ENCODE peak calls at places on chromosome 6, in four cellular contexts. L, K, S and G are unnamed samples.

GRCh38 chr6:120077489-120077888 is 727.9 kb upstream of the MAN1A1 start:
- DNase-seq in L (no peak), K (peak; percentile 29), S (peak; percentile 13), G (peak; percentile 14)

GRCh38 chr6:39836621-39837020 is 44.4 kb downstream of the DAAM2 start:
- DNase-seq in L (no peak), S (no peak), K (no peak), G (no peak)

GRCh38 chr6:143727035-143727434 is 49.3 kb downstream of the PHACTR2 start:
- DNase-seq in L (no peak), S (no peak), K (no peak), G (no peak)

GRCh38 chr6:134853111-134854055 is 96.5 kb downstream of the ALDH8A1 start:
- DNase-seq in L (no peak), S (no peak), K (no peak), G (no peak)

GRCh38 chr6:19880066-19880465 is 42.9 kb downstream of the ID4 start:
- DNase-seq in S (no peak), L (no peak), K (no peak), G (peak; percentile 50)

GRCh38 chr6:129140571-129140970 is 257.6 kb downstream of the LAMA2 start:
- DNase-seq in L (no peak), S (no peak), K (no peak), G (no peak)

GRCh38 chr6:53326372-53327016 is 22.3 kb downstream of the ELOVL5 start:
- DNase-seq in S (no peak), L (no peak), K (no peak), G (peak; percentile 30)

GRCh38 chr6:70415247-70415646 is 1.9 kb downstream of the FAM135A start:
- DNase-seq in L (no peak), K (peak; percentile 10), S (no peak), G (no peak)

GRCh38 chr6:105326216-105326615 is 76.7 kb downstream of the PREP start:
- DNase-seq in S (no peak), K (no peak), L (no peak), G (peak; percentile 50)

GRCh38 chr6:17039266-17039665 is 62.6 kb upstream of the STMND1 start:
- DNase-seq in L (no peak), S (no peak), K (no peak), G (no peak)

GRCh38 chr6:63430985-63431519 is 111.3 kb upstream of the LGSN start:
- DNase-seq in S (no peak), K (no peak), L (no peak), G (no peak)

GRCh38 chr6:13769034-13769654 is 45.2 kb downstream of the MCUR1 start:
- DNase-seq in L (no peak), K (no peak), S (no peak), G (no peak)

GRCh38 chr6:11094411-11094851 is 797 bp downstream of the SMIM13 start:
- DNase-seq in K (peak; percentile 74), L (peak; percentile 58), S (peak; percentile 36), G (peak; percentile 57)

GRCh38 chr6:127119361-127120108 is 1.1 kb downstream of the RSPO3 start:
- DNase-seq in L (peak; percentile 48), S (no peak), K (no peak), G (peak; percentile 18)

GRCh38 chr6:33785766-33786165 is 3.2 kb downstream of the LEMD2 start:
- DNase-seq in K (no peak), S (no peak), L (no peak), G (no peak)

GRCh38 chr6:166999845-167000253 is 652 bp downstream of the CEP43 start:
- DNase-seq in L (no peak), S (peak; percentile 24), K (peak; percentile 41), G (peak; percentile 9)

GRCh38 chr6:118719351-118720124 is 68.1 kb upstream of the CEP85L start:
- DNase-seq in S (peak; percentile 59), K (peak; percentile 45), L (no peak), G (no peak)

GRCh38 chr6:6892706-6893601 is 214.8 kb upstream of the RREB1 start:
- DNase-seq in L (no peak), K (no peak), S (no peak), G (no peak)

GRCh38 chr6:157157228-157157627 is 166.1 kb downstream of the TMEM242 start:
- DNase-seq in S (no peak), K (no peak), L (no peak), G (no peak)

GRCh38 chr6:168532070-168532469 is 91.1 kb downstream of the SMOC2 start:
- DNase-seq in S (no peak), L (no peak), K (no peak), G (no peak)

GRCh38 chr6:91716361-91716760 is 1129.5 kb upstream of the MAP3K7 start:
- DNase-seq in L (no peak), S (no peak), K (no peak), G (no peak)

GRCh38 chr6:20791074-20791473 is 256.8 kb downstream of the CDKAL1 start:
- DNase-seq in L (no peak), K (no peak), S (no peak), G (no peak)

GRCh38 chr6:46053034-46053933 is 37.6 kb upstream of the CLIC5 start:
- DNase-seq in K (no peak), L (no peak), S (no peak), G (peak; percentile 15)

GRCh38 chr6:92050216-92050615 is 1369.1 kb downstream of the EPHA7 start:
- DNase-seq in S (no peak), L (no peak), K (no peak), G (no peak)

GRCh38 chr6:11341867-11342266 is 109.4 kb upstream of the NEDD9 start:
- DNase-seq in K (no peak), L (no peak), S (no peak), G (no peak)

GRCh38 chr6:51528556-51528955 is 558.9 kb downstream of the PKHD1 start:
- DNase-seq in S (no peak), K (no peak), L (no peak), G (no peak)

GRCh38 chr6:136403166-136403980 is 113.7 kb upstream of the BCLAF1 start:
- DNase-seq in S (no peak), K (no peak), L (no peak), G (no peak)

GRCh38 chr6:73929421-73929820 is 233.4 kb downstream of the CD109 start:
- DNase-seq in K (no peak), L (no peak), S (no peak), G (no peak)

GRCh38 chr6:17281100-17281496 is at the start of gene RBM24:
- DNase-seq in S (peak; percentile 16), K (no peak), L (peak; percentile 70), G (peak; percentile 64)

GRCh38 chr6:134394141-134394648 is 76.3 kb upstream of the SGK1 start:
- DNase-seq in S (no peak), L (no peak), K (no peak), G (no peak)

GRCh38 chr6:132017921-132018320 is 66.7 kb upstream of the CCN2 start:
- DNase-seq in S (no peak), K (no peak), L (no peak), G (no peak)

GRCh38 chr6:167330745-167331144 is 5.9 kb downstream of the TTLL2 start:
- DNase-seq in L (no peak), S (no peak), K (no peak), G (no peak)

GRCh38 chr6:50145125-50145524 is 95.4 kb upstream of the DEFB112 start:
- DNase-seq in S (no peak), K (peak; percentile 3), L (no peak), G (no peak)

GRCh38 chr6:141349710-141350109 is 783.0 kb upstream of the GJE1 start:
- DNase-seq in K (no peak), S (no peak), L (no peak), G (no peak)

GRCh38 chr6:4678506-4679300 is 97.5 kb upstream of the CDYL start:
- DNase-seq in L (no peak), K (no peak), S (no peak), G (no peak)

GRCh38 chr6:148888853-148889252 is 142.0 kb downstream of the UST start:
- DNase-seq in S (no peak), K (no peak), L (no peak), G (peak; percentile 32)

DNA sequence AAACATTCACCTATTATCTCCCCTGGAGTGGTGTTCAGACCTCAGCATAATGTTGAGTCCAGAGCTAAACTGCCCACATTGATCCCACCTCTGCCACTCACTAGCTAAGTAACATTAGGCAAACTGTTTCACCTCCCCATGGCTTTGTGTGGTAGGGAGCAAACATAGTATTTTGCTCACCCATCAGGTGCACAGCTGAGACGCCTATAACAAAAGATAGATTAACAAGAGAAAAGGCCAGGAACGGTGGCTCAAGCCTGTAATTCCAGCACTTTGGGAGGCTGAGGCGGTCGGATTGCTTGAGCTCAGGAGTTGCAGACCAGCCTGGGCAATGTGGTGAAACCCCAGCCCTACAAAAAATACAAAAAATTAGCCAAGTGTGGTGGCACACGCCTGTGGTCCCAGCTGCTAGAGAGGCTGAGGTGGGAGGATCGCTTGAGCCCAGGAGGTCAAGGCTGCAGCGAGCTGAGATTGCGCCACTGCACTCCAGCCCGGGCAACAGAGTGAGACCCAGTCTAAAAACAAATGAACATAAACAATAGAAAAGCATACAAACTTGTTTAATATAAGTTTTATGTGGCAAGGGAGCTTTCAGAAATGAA is 91.6 kb downstream of the MAP3K7 start:
- DNase-seq in L (no peak), K (no peak), S (no peak), G (no peak)
- H3K4me1 ChIP-seq in L (no peaks in the 10 kb centered on the region), K (no peaks in the 10 kb centered on the region), S (no peaks in the 10 kb centered on the region), G (no peaks in the 10 kb centered on the region)

DNA sequence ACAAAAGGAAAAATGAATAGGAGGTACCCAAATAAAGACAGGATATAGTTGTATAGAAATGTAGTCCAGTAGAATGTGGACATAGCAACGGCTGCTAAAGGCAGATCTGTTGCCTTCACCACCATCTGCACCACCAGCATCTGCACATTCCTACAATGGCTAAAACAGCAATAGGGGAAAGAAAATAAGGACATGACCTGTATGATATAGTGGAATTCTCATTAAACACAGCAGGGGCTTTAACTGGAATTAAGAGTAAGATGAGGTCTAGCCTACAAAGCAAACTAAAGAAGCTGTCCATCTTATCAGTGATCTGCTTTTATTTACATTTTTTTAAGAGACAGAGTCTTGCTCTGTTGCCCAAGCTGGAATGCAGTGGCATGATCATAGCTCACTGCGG is 26.8 kb upstream of the SCAF8 start:
- DNase-seq in S (no peak), L (no peak), K (no peak), G (no peak)
- H3K4me3 ChIP-seq in S (no peak overlapping the region), L (no peak overlapping the region), K (no peak overlapping the region), G (no peak overlapping the region)

DNA sequence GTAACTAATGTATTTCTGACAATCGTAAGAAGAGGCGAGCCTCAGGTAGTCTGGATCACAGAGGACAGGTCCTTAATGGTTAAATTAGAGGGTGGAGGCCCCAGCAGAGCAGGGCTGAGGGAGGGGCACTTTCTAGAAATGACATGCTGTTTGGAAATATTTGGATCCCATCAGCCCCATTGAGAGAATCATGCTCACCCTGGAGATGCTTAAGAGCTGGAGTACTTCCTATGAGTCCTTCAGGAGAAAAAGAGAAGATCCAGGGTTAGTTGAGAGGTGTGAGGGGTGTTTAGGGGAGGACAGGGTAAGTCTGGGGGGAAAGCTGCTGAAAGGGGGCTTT is 123.0 kb downstream of the TCP11 start:
- DNase-seq in S (no peak), L (no peak), K (no peak), G (no peak)
- H3K4me1 ChIP-seq in S (no peaks in the 10 kb centered on the region), L (peaks cover 77% of the 10 kb centered on the region), K (no peaks in the 10 kb centered on the region), G (peaks cover 88% of the 10 kb centered on the region)

GRCh38 chr6:42453649-42454427 is 2.1 kb upstream of the TRERF1 start:
- DNase-seq in S (no peak), L (peak; percentile 53), K (no peak), G (peak; percentile 41)
- H3K4me3 ChIP-seq in S (peak overlapping the region; percentile 98), L (peak overlapping the region; percentile 64), K (peak overlapping the region; percentile 80), G (peak overlapping the region; percentile 72)